ENCODE peak calls at places on chromosome 1, in six cellular contexts. One of them, this sample, is unnamed.

GRCh38 chr1:3651939-3652537 is at the start of gene TP73:
- DNase-seq in uterus: no peak
- DNase-seq in brain microvascular endothelial cell: no peak
- DNase-seq in fibroblast of lung: no peak
- DNase-seq in thoracic aorta: no peak
- DNase-seq in GM12865: peak
- DNase-seq in this sample: no peak

GRCh38 chr1:64505944-64506658 is 36.2 kb downstream of the CACHD1 start:
- DNase-seq in thoracic aorta: no peak
- DNase-seq in GM12865: no peak
- DNase-seq in brain microvascular endothelial cell: no peak
- DNase-seq in uterus: peak
- DNase-seq in fibroblast of lung: no peak
- DNase-seq in this sample: no peak

GRCh38 chr1:236623371-236624166 is 19.3 kb upstream of the HEATR1 start:
- DNase-seq in fibroblast of lung: no peak
- DNase-seq in thoracic aorta: no peak
- DNase-seq in brain microvascular endothelial cell: peak
- DNase-seq in uterus: no peak
- DNase-seq in GM12865: no peak
- DNase-seq in this sample: no peak

GRCh38 chr1:68174173-68175113 is 57.9 kb downstream of the WLS start:
- DNase-seq in GM12865: no peak
- DNase-seq in uterus: peak
- DNase-seq in thoracic aorta: peak
- DNase-seq in brain microvascular endothelial cell: peak
- DNase-seq in fibroblast of lung: peak
- DNase-seq in this sample: peak

GRCh38 chr1:48190893-48191292 is 31.6 kb upstream of the SLC5A9 start:
- DNase-seq in brain microvascular endothelial cell: no peak
- DNase-seq in GM12865: no peak
- DNase-seq in fibroblast of lung: no peak
- DNase-seq in thoracic aorta: no peak
- DNase-seq in uterus: no peak
- DNase-seq in this sample: no peak

GRCh38 chr1:63987014-63987630 is 213.3 kb downstream of the ROR1 start:
- DNase-seq in GM12865: no peak
- DNase-seq in fibroblast of lung: peak
- DNase-seq in thoracic aorta: no peak
- DNase-seq in brain microvascular endothelial cell: peak
- DNase-seq in uterus: no peak
- DNase-seq in this sample: no peak

GRCh38 chr1:67759066-67759465 is 74.1 kb downstream of the GADD45A start:
- DNase-seq in thoracic aorta: no peak
- DNase-seq in uterus: no peak
- DNase-seq in fibroblast of lung: no peak
- DNase-seq in brain microvascular endothelial cell: no peak
- DNase-seq in GM12865: no peak
- DNase-seq in this sample: no peak

GRCh38 chr1:30085814-30086770 is 637.3 kb downstream of the MATN1 start:
- DNase-seq in GM12865: peak
- DNase-seq in brain microvascular endothelial cell: peak
- DNase-seq in uterus: peak
- DNase-seq in thoracic aorta: peak
- DNase-seq in fibroblast of lung: peak
- DNase-seq in this sample: no peak

GRCh38 chr1:30323841-30324240 is 399.5 kb downstream of the MATN1 start:
- DNase-seq in GM12865: no peak
- DNase-seq in brain microvascular endothelial cell: no peak
- DNase-seq in fibroblast of lung: no peak
- DNase-seq in thoracic aorta: no peak
- DNase-seq in uterus: no peak
- DNase-seq in this sample: no peak

GRCh38 chr1:236773919-236774318 is 21.2 kb upstream of the MTR start:
- DNase-seq in fibroblast of lung: no peak
- DNase-seq in thoracic aorta: no peak
- DNase-seq in GM12865: no peak
- DNase-seq in brain microvascular endothelial cell: no peak
- DNase-seq in uterus: no peak
- DNase-seq in this sample: no peak

GRCh38 chr1:48878191-48878940 is 101.7 kb upstream of the BEND5 start:
- DNase-seq in brain microvascular endothelial cell: peak
- DNase-seq in fibroblast of lung: peak
- DNase-seq in thoracic aorta: no peak
- DNase-seq in uterus: no peak
- DNase-seq in GM12865: no peak
- DNase-seq in this sample: peak

GRCh38 chr1:156766288-156767100 is 841 bp upstream of the PRCC start:
- DNase-seq in uterus: no peak
- DNase-seq in brain microvascular endothelial cell: no peak
- DNase-seq in fibroblast of lung: no peak
- DNase-seq in thoracic aorta: no peak
- DNase-seq in GM12865: no peak
- DNase-seq in this sample: no peak

GRCh38 chr1:7663451-7664146 is 107.5 kb upstream of the VAMP3 start:
- DNase-seq in thoracic aorta: no peak
- DNase-seq in GM12865: no peak
- DNase-seq in brain microvascular endothelial cell: no peak
- DNase-seq in fibroblast of lung: no peak
- DNase-seq in uterus: no peak
- DNase-seq in this sample: no peak

GRCh38 chr1:8464377-8464776 is 146.5 kb downstream of the SLC45A1 start:
- DNase-seq in GM12865: no peak
- DNase-seq in fibroblast of lung: no peak
- DNase-seq in brain microvascular endothelial cell: no peak
- DNase-seq in thoracic aorta: no peak
- DNase-seq in uterus: no peak
- DNase-seq in this sample: no peak

DNA sequence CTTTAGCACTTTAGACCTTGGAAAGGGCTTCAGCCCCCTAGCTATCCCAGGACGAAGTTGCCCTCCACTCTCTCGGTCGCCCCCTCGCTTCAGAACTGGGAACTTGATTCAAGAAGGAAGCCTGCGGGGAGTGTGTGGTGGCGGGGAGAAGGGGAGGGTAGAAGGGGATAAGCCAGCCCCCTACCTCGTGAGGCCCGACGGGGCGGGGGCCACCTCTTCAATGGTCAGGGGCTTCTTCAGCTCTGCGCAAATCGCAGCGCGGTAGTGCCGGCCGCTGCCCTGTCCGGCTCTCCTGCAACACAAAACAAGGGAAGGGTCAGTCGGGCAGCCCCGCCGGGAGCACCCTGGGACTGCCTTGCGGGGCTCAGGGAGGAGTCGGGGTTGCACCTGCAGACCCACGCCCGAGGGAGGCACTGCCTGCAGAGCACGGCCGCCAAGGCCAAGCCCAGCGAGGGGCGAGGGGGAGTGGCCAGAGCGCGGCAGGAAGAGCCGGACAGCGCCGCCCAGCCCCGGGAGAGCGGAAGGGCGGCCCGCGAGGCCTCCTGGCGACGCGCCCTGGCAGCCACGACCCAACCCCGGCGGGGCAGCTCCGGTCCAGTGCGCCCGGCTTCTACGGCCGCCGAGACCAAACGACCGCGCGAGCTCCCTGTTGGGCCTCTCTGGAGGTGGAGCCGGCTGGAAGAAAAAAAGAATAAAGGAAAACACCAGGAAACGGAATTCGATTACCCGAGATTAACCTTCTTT is 56.2 kb upstream of the RASAL2 start:
- DNase-seq in brain microvascular endothelial cell: peak
- DNase-seq in thoracic aorta: peak
- DNase-seq in GM12865: no peak
- DNase-seq in uterus: peak
- DNase-seq in fibroblast of lung: peak
- DNase-seq in this sample: no peak
- TF ChIP-seq CTCF in brain microvascular endothelial cell: peak
- TF ChIP-seq CTCF in thoracic aorta: peak
- TF ChIP-seq CTCF in GM12865: no peak
- TF ChIP-seq CTCF in uterus: peak
- TF ChIP-seq CTCF in fibroblast of lung: peak
- TF ChIP-seq CTCF in this sample: peak

GRCh38 chr1:109466440-109467300 is at the start of gene SYPL2:
- DNase-seq in fibroblast of lung: peak
- DNase-seq in brain microvascular endothelial cell: no peak
- DNase-seq in thoracic aorta: no peak
- DNase-seq in uterus: peak
- DNase-seq in GM12865: no peak
- DNase-seq in this sample: no peak
- H3K4me3 ChIP-seq in fibroblast of lung: peak
- H3K4me3 ChIP-seq in brain microvascular endothelial cell: peak
- H3K4me3 ChIP-seq in thoracic aorta: peak
- H3K4me3 ChIP-seq in uterus: peak
- H3K4me3 ChIP-seq in GM12865: no peak
- H3K4me3 ChIP-seq in this sample: peak

GRCh38 chr1:193358419-193358818 is 172.0 kb upstream of the B3GALT2 start:
- DNase-seq in GM12865: no peak
- DNase-seq in uterus: no peak
- DNase-seq in fibroblast of lung: no peak
- DNase-seq in brain microvascular endothelial cell: no peak
- DNase-seq in thoracic aorta: no peak
- DNase-seq in this sample: no peak
- TF ChIP-seq CTCF in GM12865: no peak
- TF ChIP-seq CTCF in uterus: no peak
- TF ChIP-seq CTCF in fibroblast of lung: no peak
- TF ChIP-seq CTCF in brain microvascular endothelial cell: no peak
- TF ChIP-seq CTCF in thoracic aorta: no peak
- TF ChIP-seq CTCF in this sample: no peak

GRCh38 chr1:183027791-183028190 is 4.6 kb downstream of the LAMC1 start:
- DNase-seq in GM12865: peak
- DNase-seq in uterus: no peak
- DNase-seq in brain microvascular endothelial cell: no peak
- DNase-seq in fibroblast of lung: no peak
- DNase-seq in thoracic aorta: no peak
- DNase-seq in this sample: no peak
- H3K4me3 ChIP-seq in GM12865: peak
- H3K4me3 ChIP-seq in uterus: no peak
- H3K4me3 ChIP-seq in brain microvascular endothelial cell: no peak
- H3K4me3 ChIP-seq in fibroblast of lung: peak
- H3K4me3 ChIP-seq in thoracic aorta: peak
- H3K4me3 ChIP-seq in this sample: peak

GRCh38 chr1:22461100-22461499 is 9.4 kb downstream of the ZBTB40 start:
- DNase-seq in uterus: no peak
- DNase-seq in brain microvascular endothelial cell: no peak
- DNase-seq in GM12865: no peak
- DNase-seq in fibroblast of lung: no peak
- DNase-seq in thoracic aorta: no peak
- DNase-seq in this sample: no peak

GRCh38 chr1:22454476-22455056 is 2.9 kb downstream of the ZBTB40 start:
- DNase-seq in GM12865: no peak
- DNase-seq in uterus: no peak
- DNase-seq in fibroblast of lung: no peak
- DNase-seq in brain microvascular endothelial cell: no peak
- DNase-seq in thoracic aorta: no peak
- DNase-seq in this sample: no peak

GRCh38 chr1:22453181-22453580 is 1.5 kb downstream of the ZBTB40 start:
- DNase-seq in thoracic aorta: no peak
- DNase-seq in fibroblast of lung: no peak
- DNase-seq in GM12865: no peak
- DNase-seq in brain microvascular endothelial cell: no peak
- DNase-seq in uterus: no peak
- DNase-seq in this sample: no peak

GRCh38 chr1:22457836-22458235 is 6.2 kb downstream of the ZBTB40 start:
- DNase-seq in fibroblast of lung: no peak
- DNase-seq in thoracic aorta: no peak
- DNase-seq in uterus: no peak
- DNase-seq in brain microvascular endothelial cell: no peak
- DNase-seq in GM12865: no peak
- DNase-seq in this sample: no peak

DNA sequence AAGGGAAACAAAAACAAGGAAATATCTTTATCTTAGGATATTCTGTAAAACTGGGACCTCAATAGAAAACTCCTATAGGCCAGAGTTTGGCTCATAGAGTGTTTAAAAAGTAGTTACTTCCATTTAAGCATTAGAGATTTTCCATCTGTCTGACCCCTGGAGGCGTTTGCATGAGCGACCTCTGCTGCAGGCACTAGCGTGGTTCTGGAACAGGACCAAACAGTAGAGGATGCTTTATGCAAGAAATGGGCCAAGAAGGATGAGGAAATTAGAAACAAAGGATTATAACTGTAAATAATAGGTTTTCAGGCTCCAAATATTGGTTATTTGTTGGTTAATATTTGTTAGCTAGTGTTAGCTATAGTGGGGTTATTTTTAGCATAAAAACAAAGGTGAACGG is 5.7 kb downstream of the ZBTB40 start:
- DNase-seq in fibroblast of lung: peak
- DNase-seq in GM12865: no peak
- DNase-seq in thoracic aorta: no peak
- DNase-seq in brain microvascular endothelial cell: no peak
- DNase-seq in uterus: no peak
- DNase-seq in this sample: no peak
- TF ChIP-seq CTCF in fibroblast of lung: peak
- TF ChIP-seq CTCF in GM12865: no peak
- TF ChIP-seq CTCF in thoracic aorta: no peak
- TF ChIP-seq CTCF in brain microvascular endothelial cell: peak
- TF ChIP-seq CTCF in uterus: no peak
- TF ChIP-seq CTCF in this sample: no peak

GRCh38 chr1:200082329-200082728 is 54.8 kb downstream of the NR5A2 start:
- DNase-seq in brain microvascular endothelial cell: no peak
- DNase-seq in uterus: no peak
- DNase-seq in fibroblast of lung: no peak
- DNase-seq in GM12865: no peak
- DNase-seq in thoracic aorta: no peak
- DNase-seq in this sample: no peak
- H3K4me3 ChIP-seq in brain microvascular endothelial cell: no peak
- H3K4me3 ChIP-seq in uterus: no peak
- H3K4me3 ChIP-seq in fibroblast of lung: no peak
- H3K4me3 ChIP-seq in GM12865: no peak
- H3K4me3 ChIP-seq in thoracic aorta: no peak
- H3K4me3 ChIP-seq in this sample: no peak

DNA sequence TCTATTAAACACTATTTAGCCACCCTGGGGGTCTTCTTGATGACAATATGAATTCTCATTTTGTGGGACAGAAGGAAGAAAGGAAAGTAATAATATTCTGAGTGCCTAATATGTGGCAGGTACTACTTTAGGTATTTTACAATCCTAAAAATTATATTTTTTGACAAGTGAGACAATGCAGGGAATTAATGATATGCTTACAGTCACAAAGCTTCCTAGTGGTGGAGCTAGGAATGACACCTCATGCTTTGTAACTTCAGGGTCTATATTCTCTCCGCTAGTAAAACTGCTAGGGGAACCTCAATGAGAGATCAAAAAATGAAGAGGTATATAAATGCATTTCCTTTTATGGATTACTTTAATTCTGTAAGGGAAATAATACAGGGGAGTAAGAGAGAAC is 44.3 kb downstream of the TPR start:
- DNase-seq in uterus: no peak
- DNase-seq in fibroblast of lung: no peak
- DNase-seq in thoracic aorta: no peak
- DNase-seq in GM12865: no peak
- DNase-seq in brain microvascular endothelial cell: peak
- DNase-seq in this sample: no peak
- TF ChIP-seq CTCF in uterus: no peak
- TF ChIP-seq CTCF in fibroblast of lung: peak
- TF ChIP-seq CTCF in thoracic aorta: no peak
- TF ChIP-seq CTCF in GM12865: peak
- TF ChIP-seq CTCF in brain microvascular endothelial cell: peak
- TF ChIP-seq CTCF in this sample: peak

GRCh38 chr1:25562101-25562927 is 18.9 kb downstream of the LDLRAP1 start:
- DNase-seq in GM12865: peak
- DNase-seq in fibroblast of lung: no peak
- DNase-seq in uterus: no peak
- DNase-seq in brain microvascular endothelial cell: no peak
- DNase-seq in thoracic aorta: no peak
- DNase-seq in this sample: no peak
- H3K4me3 ChIP-seq in GM12865: no peak
- H3K4me3 ChIP-seq in fibroblast of lung: no peak
- H3K4me3 ChIP-seq in uterus: no peak
- H3K4me3 ChIP-seq in brain microvascular endothelial cell: no peak
- H3K4me3 ChIP-seq in thoracic aorta: no peak
- H3K4me3 ChIP-seq in this sample: no peak